ENCODE peak calls at places on chromosome 2, in nine cellular contexts. One of them, this sample, is unnamed.

GRCh38 chr2:170815746-170816498 is 765 bp upstream of the GAD1 start:
- DNase-seq in kidney epithelial cell: no peak
- DNase-seq in substantia nigra: no peak
- DNase-seq in effector CD4-positive, alpha-beta T cell: peak; percentile 47
- DNase-seq in kidney tubule cell: peak; percentile 75
- DNase-seq in HuH-7: peak; percentile 92
- DNase-seq in GM23248: peak; percentile 67
- DNase-seq in endothelial cell: peak; percentile 89
- DNase-seq in stromal cell of bone marrow: no peak
- DNase-seq in this sample: no peak

GRCh38 chr2:149686677-149687427 is 99.3 kb upstream of the MMADHC start:
- DNase-seq in kidney epithelial cell: no peak
- DNase-seq in substantia nigra: no peak
- DNase-seq in effector CD4-positive, alpha-beta T cell: no peak
- DNase-seq in kidney tubule cell: no peak
- DNase-seq in HuH-7: no peak
- DNase-seq in GM23248: no peak
- DNase-seq in endothelial cell: no peak
- DNase-seq in stromal cell of bone marrow: no peak
- DNase-seq in this sample: peak; percentile 49

GRCh38 chr2:63594622-63595021 is 5.9 kb downstream of the MDH1 start:
- DNase-seq in kidney epithelial cell: no peak
- DNase-seq in substantia nigra: no peak
- DNase-seq in effector CD4-positive, alpha-beta T cell: no peak
- DNase-seq in kidney tubule cell: peak; percentile 18
- DNase-seq in HuH-7: no peak
- DNase-seq in GM23248: no peak
- DNase-seq in endothelial cell: no peak
- DNase-seq in stromal cell of bone marrow: no peak
- DNase-seq in this sample: no peak

GRCh38 chr2:239461551-239462515 is 61.0 kb upstream of the HDAC4 start:
- DNase-seq in kidney epithelial cell: peak; percentile 16
- DNase-seq in substantia nigra: no peak
- DNase-seq in effector CD4-positive, alpha-beta T cell: no peak
- DNase-seq in kidney tubule cell: peak; percentile 54
- DNase-seq in HuH-7: no peak
- DNase-seq in GM23248: no peak
- DNase-seq in endothelial cell: no peak
- DNase-seq in stromal cell of bone marrow: peak; percentile 8
- DNase-seq in this sample: no peak

GRCh38 chr2:181203916-181204315 is 223.5 kb downstream of the UBE2E3 start:
- DNase-seq in kidney epithelial cell: no peak
- DNase-seq in substantia nigra: no peak
- DNase-seq in effector CD4-positive, alpha-beta T cell: no peak
- DNase-seq in kidney tubule cell: no peak
- DNase-seq in HuH-7: no peak
- DNase-seq in GM23248: peak; percentile 67
- DNase-seq in endothelial cell: no peak
- DNase-seq in stromal cell of bone marrow: peak; percentile 36
- DNase-seq in this sample: no peak

GRCh38 chr2:121446647-121447241 is 83.9 kb upstream of the RNU4ATAC start:
- DNase-seq in kidney epithelial cell: no peak
- DNase-seq in substantia nigra: no peak
- DNase-seq in effector CD4-positive, alpha-beta T cell: no peak
- DNase-seq in kidney tubule cell: peak; percentile 18
- DNase-seq in HuH-7: no peak
- DNase-seq in GM23248: no peak
- DNase-seq in endothelial cell: no peak
- DNase-seq in stromal cell of bone marrow: no peak
- DNase-seq in this sample: no peak

GRCh38 chr2:27085670-27086089 is 892 bp upstream of the KHK start:
- DNase-seq in kidney epithelial cell: no peak
- DNase-seq in substantia nigra: peak; percentile 32
- DNase-seq in effector CD4-positive, alpha-beta T cell: no peak
- DNase-seq in kidney tubule cell: peak; percentile 70
- DNase-seq in HuH-7: peak; percentile 80
- DNase-seq in GM23248: peak; percentile 87
- DNase-seq in endothelial cell: peak; percentile 51
- DNase-seq in stromal cell of bone marrow: peak; percentile 47
- DNase-seq in this sample: peak; percentile 42

GRCh38 chr2:191961556-191961955 is 114.7 kb upstream of the CAVIN2 start:
- DNase-seq in kidney epithelial cell: no peak
- DNase-seq in substantia nigra: no peak
- DNase-seq in effector CD4-positive, alpha-beta T cell: no peak
- DNase-seq in kidney tubule cell: no peak
- DNase-seq in HuH-7: no peak
- DNase-seq in GM23248: no peak
- DNase-seq in endothelial cell: no peak
- DNase-seq in stromal cell of bone marrow: no peak
- DNase-seq in this sample: no peak

GRCh38 chr2:8882094-8882493 is 44.7 kb upstream of the KIDINS220 start:
- DNase-seq in kidney epithelial cell: no peak
- DNase-seq in substantia nigra: no peak
- DNase-seq in effector CD4-positive, alpha-beta T cell: no peak
- DNase-seq in kidney tubule cell: peak; percentile 42
- DNase-seq in HuH-7: peak; percentile 12
- DNase-seq in GM23248: peak; percentile 38
- DNase-seq in endothelial cell: peak; percentile 64
- DNase-seq in stromal cell of bone marrow: peak; percentile 10
- DNase-seq in this sample: no peak

GRCh38 chr2:68970566-68970965 is 3.9 kb upstream of the GKN1 start:
- DNase-seq in kidney epithelial cell: no peak
- DNase-seq in substantia nigra: no peak
- DNase-seq in effector CD4-positive, alpha-beta T cell: no peak
- DNase-seq in kidney tubule cell: no peak
- DNase-seq in HuH-7: no peak
- DNase-seq in GM23248: no peak
- DNase-seq in endothelial cell: no peak
- DNase-seq in stromal cell of bone marrow: no peak
- DNase-seq in this sample: no peak

GRCh38 chr2:190365499-190366204 is 22.3 kb downstream of the INPP1 start:
- DNase-seq in kidney epithelial cell: no peak
- DNase-seq in substantia nigra: no peak
- DNase-seq in effector CD4-positive, alpha-beta T cell: no peak
- DNase-seq in kidney tubule cell: no peak
- DNase-seq in HuH-7: no peak
- DNase-seq in GM23248: no peak
- DNase-seq in endothelial cell: no peak
- DNase-seq in stromal cell of bone marrow: no peak
- DNase-seq in this sample: no peak

GRCh38 chr2:239727776-239728600 is 297.2 kb downstream of the NDUFA10 start:
- DNase-seq in kidney epithelial cell: no peak
- DNase-seq in substantia nigra: no peak
- DNase-seq in effector CD4-positive, alpha-beta T cell: no peak
- DNase-seq in kidney tubule cell: no peak
- DNase-seq in HuH-7: no peak
- DNase-seq in GM23248: no peak
- DNase-seq in endothelial cell: no peak
- DNase-seq in stromal cell of bone marrow: no peak
- DNase-seq in this sample: no peak

GRCh38 chr2:149329470-149330126 is 789 bp upstream of the LYPD6 start:
- DNase-seq in kidney epithelial cell: no peak
- DNase-seq in substantia nigra: peak; percentile 40
- DNase-seq in effector CD4-positive, alpha-beta T cell: no peak
- DNase-seq in kidney tubule cell: peak; percentile 84
- DNase-seq in HuH-7: peak; percentile 89
- DNase-seq in GM23248: peak; percentile 73
- DNase-seq in endothelial cell: peak; percentile 58
- DNase-seq in stromal cell of bone marrow: peak; percentile 12
- DNase-seq in this sample: peak; percentile 12

GRCh38 chr2:232502901-232503791 is 15.5 kb upstream of the ECEL1 start:
- DNase-seq in kidney epithelial cell: no peak
- DNase-seq in substantia nigra: no peak
- DNase-seq in effector CD4-positive, alpha-beta T cell: peak; percentile 12
- DNase-seq in kidney tubule cell: no peak
- DNase-seq in HuH-7: peak; percentile 59
- DNase-seq in GM23248: peak; percentile 56
- DNase-seq in endothelial cell: no peak
- DNase-seq in stromal cell of bone marrow: no peak
- DNase-seq in this sample: no peak

GRCh38 chr2:32227492-32227891 is 37.2 kb downstream of the NLRC4 start:
- DNase-seq in kidney epithelial cell: no peak
- DNase-seq in substantia nigra: no peak
- DNase-seq in effector CD4-positive, alpha-beta T cell: no peak
- DNase-seq in kidney tubule cell: no peak
- DNase-seq in HuH-7: no peak
- DNase-seq in GM23248: no peak
- DNase-seq in endothelial cell: no peak
- DNase-seq in stromal cell of bone marrow: no peak
- DNase-seq in this sample: no peak

GRCh38 chr2:132584976-132585817 is 84.8 kb downstream of the LYPD1 start:
- DNase-seq in kidney epithelial cell: no peak
- DNase-seq in substantia nigra: no peak
- DNase-seq in effector CD4-positive, alpha-beta T cell: no peak
- DNase-seq in kidney tubule cell: no peak
- DNase-seq in HuH-7: no peak
- DNase-seq in GM23248: no peak
- DNase-seq in endothelial cell: no peak
- DNase-seq in stromal cell of bone marrow: no peak
- DNase-seq in this sample: no peak

GRCh38 chr2:189217546-189217945 is 38.0 kb upstream of the COL5A2 start:
- DNase-seq in kidney epithelial cell: no peak
- DNase-seq in substantia nigra: no peak
- DNase-seq in effector CD4-positive, alpha-beta T cell: no peak
- DNase-seq in kidney tubule cell: no peak
- DNase-seq in HuH-7: no peak
- DNase-seq in GM23248: no peak
- DNase-seq in endothelial cell: peak; percentile 18
- DNase-seq in stromal cell of bone marrow: no peak
- DNase-seq in this sample: no peak

GRCh38 chr2:181022652-181023051 is 42.2 kb downstream of the UBE2E3 start:
- DNase-seq in kidney epithelial cell: no peak
- DNase-seq in substantia nigra: no peak
- DNase-seq in effector CD4-positive, alpha-beta T cell: no peak
- DNase-seq in kidney tubule cell: no peak
- DNase-seq in HuH-7: peak; percentile 22
- DNase-seq in GM23248: no peak
- DNase-seq in endothelial cell: no peak
- DNase-seq in stromal cell of bone marrow: no peak
- DNase-seq in this sample: no peak

GRCh38 chr2:192137451-192137850 is 57.3 kb downstream of the TMEFF2 start:
- DNase-seq in kidney epithelial cell: no peak
- DNase-seq in substantia nigra: no peak
- DNase-seq in effector CD4-positive, alpha-beta T cell: no peak
- DNase-seq in kidney tubule cell: no peak
- DNase-seq in HuH-7: no peak
- DNase-seq in GM23248: no peak
- DNase-seq in endothelial cell: no peak
- DNase-seq in stromal cell of bone marrow: no peak
- DNase-seq in this sample: no peak

GRCh38 chr2:3483986-3484960 is 35.1 kb downstream of the ADI1 start:
- DNase-seq in kidney epithelial cell: no peak
- DNase-seq in substantia nigra: no peak
- DNase-seq in effector CD4-positive, alpha-beta T cell: no peak
- DNase-seq in kidney tubule cell: no peak
- DNase-seq in HuH-7: no peak
- DNase-seq in GM23248: no peak
- DNase-seq in endothelial cell: no peak
- DNase-seq in stromal cell of bone marrow: no peak
- DNase-seq in this sample: no peak

GRCh38 chr2:8677646-8678592 is 3.9 kb upstream of the ID2 start:
- DNase-seq in kidney epithelial cell: no peak
- DNase-seq in substantia nigra: no peak
- DNase-seq in effector CD4-positive, alpha-beta T cell: no peak
- DNase-seq in kidney tubule cell: peak; percentile 65
- DNase-seq in HuH-7: no peak
- DNase-seq in GM23248: peak; percentile 82
- DNase-seq in endothelial cell: peak; percentile 39
- DNase-seq in stromal cell of bone marrow: no peak
- DNase-seq in this sample: no peak

GRCh38 chr2:32074161-32074506 is 10.8 kb downstream of the SPAST start:
- DNase-seq in kidney epithelial cell: no peak
- DNase-seq in substantia nigra: no peak
- DNase-seq in effector CD4-positive, alpha-beta T cell: no peak
- DNase-seq in kidney tubule cell: no peak
- DNase-seq in HuH-7: no peak
- DNase-seq in GM23248: no peak
- DNase-seq in endothelial cell: no peak
- DNase-seq in stromal cell of bone marrow: no peak
- DNase-seq in this sample: no peak

GRCh38 chr2:118913131-118913804 is 28.7 kb upstream of the MARCO start:
- DNase-seq in kidney epithelial cell: no peak
- DNase-seq in substantia nigra: no peak
- DNase-seq in effector CD4-positive, alpha-beta T cell: no peak
- DNase-seq in kidney tubule cell: peak; percentile 68
- DNase-seq in HuH-7: no peak
- DNase-seq in GM23248: peak; percentile 18
- DNase-seq in endothelial cell: no peak
- DNase-seq in stromal cell of bone marrow: no peak
- DNase-seq in this sample: no peak

GRCh38 chr2:127721311-127721977 is 20.1 kb downstream of the SFT2D3 start:
- DNase-seq in kidney epithelial cell: peak; percentile 69
- DNase-seq in substantia nigra: no peak
- DNase-seq in effector CD4-positive, alpha-beta T cell: no peak
- DNase-seq in kidney tubule cell: peak; percentile 92
- DNase-seq in HuH-7: no peak
- DNase-seq in GM23248: peak; percentile 63
- DNase-seq in endothelial cell: no peak
- DNase-seq in stromal cell of bone marrow: no peak
- DNase-seq in this sample: no peak

GRCh38 chr2:62266433-62267038 is 70.6 kb downstream of the B3GNT2 start:
- DNase-seq in kidney epithelial cell: peak; percentile 76
- DNase-seq in substantia nigra: no peak
- DNase-seq in effector CD4-positive, alpha-beta T cell: no peak
- DNase-seq in kidney tubule cell: peak; percentile 68
- DNase-seq in HuH-7: no peak
- DNase-seq in GM23248: peak; percentile 49
- DNase-seq in endothelial cell: no peak
- DNase-seq in stromal cell of bone marrow: peak; percentile 61
- DNase-seq in this sample: no peak

GRCh38 chr2:123732563-123732962 is 292.5 kb upstream of the CNTNAP5 start:
- DNase-seq in kidney epithelial cell: no peak
- DNase-seq in substantia nigra: no peak
- DNase-seq in effector CD4-positive, alpha-beta T cell: no peak
- DNase-seq in kidney tubule cell: peak; percentile 1
- DNase-seq in HuH-7: no peak
- DNase-seq in GM23248: no peak
- DNase-seq in endothelial cell: no peak
- DNase-seq in stromal cell of bone marrow: no peak
- DNase-seq in this sample: no peak

GRCh38 chr2:237432484-237433092 is 18.6 kb upstream of the COL6A3 start:
- DNase-seq in kidney epithelial cell: peak; percentile 91
- DNase-seq in substantia nigra: no peak
- DNase-seq in effector CD4-positive, alpha-beta T cell: peak; percentile 56
- DNase-seq in kidney tubule cell: peak; percentile 100
- DNase-seq in HuH-7: no peak
- DNase-seq in GM23248: peak; percentile 99
- DNase-seq in endothelial cell: no peak
- DNase-seq in stromal cell of bone marrow: peak; percentile 92
- DNase-seq in this sample: no peak

GRCh38 chr2:138209009-138209408 is 244.7 kb downstream of the HNMT start:
- DNase-seq in kidney epithelial cell: no peak
- DNase-seq in substantia nigra: no peak
- DNase-seq in effector CD4-positive, alpha-beta T cell: no peak
- DNase-seq in kidney tubule cell: peak; percentile 53
- DNase-seq in HuH-7: no peak
- DNase-seq in GM23248: no peak
- DNase-seq in endothelial cell: no peak
- DNase-seq in stromal cell of bone marrow: no peak
- DNase-seq in this sample: no peak

GRCh38 chr2:29767606-29768335 is 153.6 kb downstream of the ALK start:
- DNase-seq in kidney epithelial cell: no peak
- DNase-seq in substantia nigra: no peak
- DNase-seq in effector CD4-positive, alpha-beta T cell: no peak
- DNase-seq in kidney tubule cell: peak; percentile 15
- DNase-seq in HuH-7: no peak
- DNase-seq in GM23248: peak; percentile 12
- DNase-seq in endothelial cell: no peak
- DNase-seq in stromal cell of bone marrow: no peak
- DNase-seq in this sample: no peak

GRCh38 chr2:102114851-102115497 is 27.6 kb upstream of the IL1R1 start:
- DNase-seq in kidney epithelial cell: peak; percentile 70
- DNase-seq in substantia nigra: no peak
- DNase-seq in effector CD4-positive, alpha-beta T cell: no peak
- DNase-seq in kidney tubule cell: peak; percentile 78
- DNase-seq in HuH-7: peak; percentile 20
- DNase-seq in GM23248: no peak
- DNase-seq in endothelial cell: no peak
- DNase-seq in stromal cell of bone marrow: no peak
- DNase-seq in this sample: no peak

GRCh38 chr2:160621748-160622147 is 128.1 kb upstream of the RBMS1 start:
- DNase-seq in kidney epithelial cell: no peak
- DNase-seq in substantia nigra: no peak
- DNase-seq in effector CD4-positive, alpha-beta T cell: no peak
- DNase-seq in kidney tubule cell: no peak
- DNase-seq in HuH-7: no peak
- DNase-seq in GM23248: no peak
- DNase-seq in endothelial cell: no peak
- DNase-seq in stromal cell of bone marrow: no peak
- DNase-seq in this sample: no peak